ENCODE peak calls at places on chromosomes 11 and 22, in eight cellular contexts. K, U, R, I, X, L, B and S are unnamed samples.

GRCh38 chr11:113114452-113115027 is 153.3 kb downstream of the NCAM1 start:
- DNase-seq in R (peak), K (peak), I (peak), L (peak), U (no peak), X (peak), B (peak), S (peak)

GRCh38 chr22:19876941-19877625 is 22.4 kb upstream of the GNB1L start:
- DNase-seq in X (no peak), R (no peak), L (peak), U (no peak), K (no peak), I (no peak), B (no peak), S (no peak)

GRCh38 chr11:34263462-34264186 is 94.2 kb downstream of the ABTB2 start:
- DNase-seq in U (no peak), K (no peak), R (no peak), X (peak), L (peak), B (peak), I (no peak), S (no peak)

GRCh38 chr22:41256898-41257260 is 16.1 kb upstream of the CHADL start:
- DNase-seq in K (no peak), X (peak), L (no peak), R (no peak), I (no peak), U (no peak), B (no peak), S (no peak)

GRCh38 chr11:2690596-2691354 is 9.0 kb downstream of the KCNQ1OT1 start:
- DNase-seq in R (no peak), K (no peak), U (no peak), X (no peak), B (no peak), I (no peak), L (peak), S (peak)

GRCh38 chr22:40410272-40410671 is 39.9 kb downstream of the SGSM3 start:
- DNase-seq in R (no peak), L (no peak), K (no peak), X (peak), B (no peak), U (no peak), I (no peak), S (no peak)

GRCh38 chr11:76323804-76324203 is 57.1 kb downstream of the THAP12 start:
- DNase-seq in I (no peak), K (no peak), B (no peak), L (no peak), U (no peak), R (no peak), X (no peak), S (no peak)

GRCh38 chr11:6253196-6253595 is 6.4 kb upstream of the CCKBR start:
- DNase-seq in X (no peak), B (no peak), K (no peak), R (no peak), I (no peak), U (no peak), L (no peak), S (no peak)

GRCh38 chr22:29129644-29130201 is 56.9 kb downstream of the KREMEN1 start:
- DNase-seq in L (no peak), B (peak), R (no peak), U (no peak), K (no peak), I (no peak), X (no peak), S (no peak)

GRCh38 chr11:99325807-99326206 is 305.1 kb downstream of the CNTN5 start:
- DNase-seq in R (no peak), K (peak), X (peak), U (no peak), I (no peak), L (no peak), B (no peak), S (no peak)

GRCh38 chr11:104484784-104485554 is 321.0 kb upstream of the PDGFD start:
- DNase-seq in R (no peak), U (no peak), I (no peak), L (peak), K (no peak), B (no peak), X (no peak), S (peak)